ENCODE peak calls at places on chromosomes 1 and 21, in six cellular contexts. U is cardiac muscle cell, F is tibial nerve, K is esophagus squamous epithelium, E is AG04450, C is ovary. S is an unnamed sample. For H3K27me3, the result is how much of the 10 kb centered on the place peaks cover.

GRCh38 chr1:57307382-57307781 is 116.5 kb downstream of the DAB1 start:
- DNase-seq in F (no peak), C (no peak), U (no peak), K (no peak), E (no peak), S (no peak)

GRCh38 chr1:53842347-53842746 is 4.3 kb upstream of the NDC1 start:
- DNase-seq in C (no peak), K (no peak), U (no peak), F (no peak), E (no peak), S (no peak)

GRCh38 chr1:44884746-44885145 is 41.7 kb upstream of the PTCH2 start:
- DNase-seq in E (no peak), U (no peak), C (no peak), K (no peak), F (no peak), S (no peak)

GRCh38 chr1:37667023-37667769 is 25.1 kb upstream of the CDCA8 start:
- DNase-seq in U (no peak), E (no peak), C (no peak), K (no peak), F (no peak), S (no peak)

GRCh38 chr1:36421649-36422048 is 23.9 kb upstream of the LSM10 start:
- DNase-seq in C (no peak), E (no peak), U (no peak), K (no peak), F (no peak), S (no peak)

GRCh38 chr21:46181436-46181835 is 2.8 kb downstream of the SPATC1L start:
- DNase-seq in F (no peak), C (no peak), K (no peak), U (no peak), E (no peak), S (no peak)

GRCh38 chr1:148353461-148354283 is 129.4 kb downstream of the PPIAL4G start:
- DNase-seq in E (no peak), U (peak), K (no peak), C (no peak), F (no peak), S (no peak)

GRCh38 chr1:244209955-244210354 is 158.9 kb downstream of the ZBTB18 start:
- DNase-seq in C (no peak), K (no peak), F (no peak), E (no peak), U (no peak), S (no peak)

GRCh38 chr21:36917487-36918158 is 48.8 kb downstream of the HLCS start:
- DNase-seq in K (no peak), E (peak), C (no peak), U (peak), F (no peak), S (no peak)

GRCh38 chr1:223233410-223234163 is 90.5 kb upstream of the TLR5 start:
- DNase-seq in E (peak), K (no peak), F (no peak), U (peak), C (peak), S (no peak)

GRCh38 chr1:1670866-1671265 is 12.1 kb upstream of the CDK11B start:
- DNase-seq in F (no peak), E (no peak), K (no peak), C (no peak), U (no peak), S (no peak)

GRCh38 chr1:229029644-229030235 is 241.2 kb upstream of the RAB4A start:
- DNase-seq in E (no peak), K (no peak), C (no peak), U (no peak), F (no peak), S (no peak)

GRCh38 chr1:86582161-86582560 is 35.3 kb downstream of the CLCA4 start:
- DNase-seq in K (no peak), E (no peak), F (no peak), U (no peak), C (no peak), S (no peak)

GRCh38 chr1:77655431-77655974 is 27.0 kb downstream of the ZZZ3 start:
- DNase-seq in K (no peak), F (no peak), C (peak), E (no peak), U (no peak), S (no peak)

GRCh38 chr1:33392639-33393038 is 38.3 kb downstream of the PHC2 start:
- DNase-seq in K (no peak), C (no peak), E (no peak), F (no peak), U (peak), S (no peak)

GRCh38 chr1:30738670-30739559 is 15.5 kb upstream of the MATN1 start:
- DNase-seq in E (no peak), U (no peak), C (no peak), K (no peak), F (no peak), S (no peak)

GRCh38 chr1:169584483-169585144 is 1.7 kb downstream of the F5 start:
- DNase-seq in K (no peak), U (no peak), F (no peak), E (no peak), C (no peak), S (no peak)

GRCh38 chr1:113579256-113580018 is 179.8 kb downstream of the PHTF1 start:
- DNase-seq in F (no peak), U (peak), C (no peak), K (no peak), E (no peak), S (no peak)

GRCh38 chr1:93599479-93599878 is 82.2 kb downstream of the BCAR3 start:
- DNase-seq in K (no peak), E (no peak), F (no peak), C (no peak), U (no peak), S (no peak)

GRCh38 chr1:93598861-93599439 is 82.7 kb downstream of the BCAR3 start:
- DNase-seq in F (no peak), E (no peak), C (no peak), K (no peak), U (no peak), S (no peak)

GRCh38 chr1:93596329-93597089 is 85.1 kb downstream of the BCAR3 start:
- DNase-seq in K (no peak), C (no peak), E (no peak), U (no peak), F (no peak), S (no peak)

GRCh38 chr1:93598396-93598795 is 83.2 kb downstream of the BCAR3 start:
- DNase-seq in F (no peak), U (no peak), K (no peak), E (no peak), C (no peak), S (no peak)

DNA sequence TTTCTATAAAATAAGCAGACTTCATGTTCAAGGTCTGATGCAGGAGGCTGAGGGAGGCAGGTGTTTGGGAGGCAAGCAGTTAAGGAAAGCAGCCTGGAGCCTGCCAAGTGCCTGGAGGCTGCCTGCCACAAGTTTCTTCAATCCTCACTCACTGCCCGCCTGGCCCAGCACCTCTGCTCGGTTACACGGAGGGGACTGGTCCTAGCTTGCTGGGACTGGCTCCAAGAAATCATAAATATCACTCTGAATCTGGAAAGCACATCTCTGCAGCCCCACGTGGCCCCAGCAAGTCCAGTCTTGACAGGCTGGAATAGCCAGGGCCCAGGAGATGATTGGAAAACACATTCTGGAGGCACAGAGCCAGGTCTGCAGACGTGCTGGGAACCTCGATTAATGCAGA is 83.9 kb downstream of the BCAR3 start:
- DNase-seq in E (no peak), C (no peak), F (no peak), K (no peak), U (peak), S (no peak)
- H3K27ac ChIP-seq in E (no peak), C (no peak), F (no peak), K (no peak), U (no peak), S (no peak)

GRCh38 chr1:178055779-178056471 is 38.0 kb upstream of the RASAL2 start:
- DNase-seq in U (peak), F (no peak), E (no peak), C (no peak), K (no peak), S (no peak)

GRCh38 chr1:178051071-178051470 is 42.8 kb upstream of the RASAL2 start:
- DNase-seq in K (no peak), F (no peak), E (no peak), C (no peak), U (peak), S (no peak)

GRCh38 chr1:178050084-178050483 is 43.8 kb upstream of the RASAL2 start:
- DNase-seq in K (no peak), E (no peak), C (no peak), F (no peak), U (no peak), S (no peak)

GRCh38 chr1:178055093-178055492 is 38.8 kb upstream of the RASAL2 start:
- DNase-seq in E (no peak), F (no peak), U (peak), C (no peak), K (no peak), S (peak)

GRCh38 chr1:178052650-178053461 is 41.0 kb upstream of the RASAL2 start:
- DNase-seq in U (peak), F (no peak), C (no peak), K (no peak), E (no peak), S (no peak)
- H3K27me3 ChIP-seq in U (under half), F (under half), C (under half), K (under half), E (under half), S (under half)

GRCh38 chr1:194256010-194256409 is 1069.6 kb upstream of the B3GALT2 start:
- DNase-seq in C (no peak), F (no peak), K (no peak), U (no peak), E (no peak), S (no peak)
- H3K27ac ChIP-seq in C (no peak), F (no peak), K (no peak), U (no peak), E (no peak), S (no peak)

GRCh38 chr1:205570173-205570501 is 61.7 kb downstream of the ELK4 start:
- DNase-seq in U (no peak), K (no peak), F (no peak), E (no peak), C (no peak), S (no peak)

GRCh38 chr1:205569411-205570172 is 62.2 kb downstream of the ELK4 start:
- DNase-seq in E (no peak), K (no peak), C (no peak), F (no peak), U (no peak), S (no peak)

GRCh38 chr1:205567716-205568115 is 63.2 kb downstream of the CDK18 start:
- DNase-seq in E (no peak), K (no peak), F (no peak), U (no peak), C (no peak), S (no peak)

GRCh38 chr1:205568469-205569361 is 63.1 kb downstream of the ELK4 start:
- DNase-seq in E (no peak), C (no peak), F (no peak), K (no peak), U (peak), S (no peak)

DNA sequence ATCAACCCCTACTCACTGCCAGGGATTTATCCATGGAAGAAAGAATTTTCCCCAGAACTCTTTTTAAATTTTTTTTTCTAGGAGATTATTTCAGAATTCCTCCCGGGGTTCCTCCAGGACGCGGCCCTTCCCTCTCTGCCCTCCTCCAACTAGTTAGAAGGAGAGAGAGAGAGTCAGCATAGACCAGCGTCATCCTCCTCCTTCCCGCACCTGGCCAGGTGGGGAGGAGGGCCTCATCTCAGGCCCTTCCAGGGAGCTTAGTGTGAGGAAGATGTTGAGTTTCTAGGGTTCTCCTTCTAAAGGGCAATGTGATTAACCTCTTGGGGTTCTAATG is 63.6 kb downstream of the CDK18 start:
- DNase-seq in E (no peak), F (no peak), C (no peak), U (no peak), K (no peak), S (no peak)
- H3K27me3 ChIP-seq in E (half or more), F (under half), C (under half), U (half or more), K (under half), S (under half)

DNA sequence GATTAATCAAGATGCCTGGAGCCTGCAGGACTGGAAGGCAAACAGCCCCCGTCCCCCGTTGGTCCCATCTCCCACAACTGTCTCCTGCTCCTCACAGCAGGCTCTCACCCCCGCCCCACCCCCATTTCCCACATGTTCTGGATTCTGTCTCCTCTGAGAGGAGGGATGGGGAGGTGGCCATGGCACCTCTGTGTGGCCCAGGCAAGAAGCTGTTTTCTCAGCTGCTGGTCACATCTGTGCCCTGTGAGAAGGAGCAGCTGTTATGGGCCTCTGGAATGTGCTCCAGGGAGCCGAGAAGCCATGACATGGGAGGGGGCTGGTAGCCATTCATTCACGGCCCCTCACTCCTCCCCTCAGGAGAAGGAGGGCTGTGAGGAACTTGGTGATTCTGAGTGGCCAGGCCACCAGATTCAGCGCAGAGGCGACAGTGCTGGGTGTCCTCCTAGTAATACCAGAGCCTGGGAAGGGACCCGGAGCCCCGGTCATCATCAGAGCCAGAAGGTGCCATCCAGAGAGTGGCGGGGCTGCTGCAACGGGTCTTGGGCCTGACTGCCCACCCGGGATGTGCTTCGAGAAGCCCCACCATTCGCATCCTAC is 1.4 kb downstream of the NES start:
- DNase-seq in K (no peak), F (no peak), E (no peak), C (no peak), U (no peak), S (no peak)
- H3K27ac ChIP-seq in K (peak), F (peak), E (peak), C (peak), U (peak), S (peak)